ENCODE peak calls at places on chromosomes 16 and 17, in nine cellular contexts. One of them, this sample, is unnamed.

GRCh38 chr17:31416503-31416923 is 25.0 kb downstream of the RAB11FIP4 start:
- DNase-seq in right lobe of liver: no peak
- DNase-seq in mammary epithelial cell: no peak
- DNase-seq in A549: no peak
- DNase-seq in dorsolateral prefrontal cortex: peak
- DNase-seq in RWPE1: no peak
- DNase-seq in body of pancreas: no peak
- DNase-seq in gastrocnemius medialis: no peak
- DNase-seq in heart right ventricle: peak
- DNase-seq in this sample: peak

GRCh38 chr17:77796201-77796860 is 162.2 kb upstream of the TNRC6C start:
- DNase-seq in right lobe of liver: no peak
- DNase-seq in mammary epithelial cell: no peak
- DNase-seq in A549: no peak
- DNase-seq in dorsolateral prefrontal cortex: no peak
- DNase-seq in RWPE1: no peak
- DNase-seq in body of pancreas: no peak
- DNase-seq in gastrocnemius medialis: no peak
- DNase-seq in heart right ventricle: no peak
- DNase-seq in this sample: no peak

GRCh38 chr17:47373002-47373401 is 49.2 kb downstream of the EFCAB13 start:
- DNase-seq in right lobe of liver: no peak
- DNase-seq in mammary epithelial cell: no peak
- DNase-seq in A549: no peak
- DNase-seq in dorsolateral prefrontal cortex: no peak
- DNase-seq in RWPE1: no peak
- DNase-seq in body of pancreas: no peak
- DNase-seq in gastrocnemius medialis: no peak
- DNase-seq in heart right ventricle: no peak
- DNase-seq in this sample: no peak

GRCh38 chr16:23516366-23517137 is 6.3 kb upstream of the GGA2 start:
- DNase-seq in right lobe of liver: no peak
- DNase-seq in mammary epithelial cell: no peak
- DNase-seq in A549: no peak
- DNase-seq in dorsolateral prefrontal cortex: no peak
- DNase-seq in RWPE1: no peak
- DNase-seq in body of pancreas: no peak
- DNase-seq in gastrocnemius medialis: no peak
- DNase-seq in heart right ventricle: no peak
- DNase-seq in this sample: no peak

GRCh38 chr16:28219283-28219682 is 7.5 kb upstream of the XPO6 start:
- DNase-seq in right lobe of liver: no peak
- DNase-seq in mammary epithelial cell: no peak
- DNase-seq in A549: no peak
- DNase-seq in dorsolateral prefrontal cortex: no peak
- DNase-seq in RWPE1: no peak
- DNase-seq in body of pancreas: no peak
- DNase-seq in gastrocnemius medialis: no peak
- DNase-seq in heart right ventricle: no peak
- DNase-seq in this sample: no peak

GRCh38 chr17:49822829-49823228 is 25.0 kb downstream of the TAC4 start:
- DNase-seq in right lobe of liver: no peak
- DNase-seq in mammary epithelial cell: no peak
- DNase-seq in A549: no peak
- DNase-seq in dorsolateral prefrontal cortex: no peak
- DNase-seq in RWPE1: no peak
- DNase-seq in body of pancreas: no peak
- DNase-seq in gastrocnemius medialis: peak
- DNase-seq in heart right ventricle: peak
- DNase-seq in this sample: no peak

GRCh38 chr17:47907932-47908562 is 12.0 kb downstream of the SP2 start:
- DNase-seq in right lobe of liver: no peak
- DNase-seq in mammary epithelial cell: peak
- DNase-seq in A549: no peak
- DNase-seq in dorsolateral prefrontal cortex: no peak
- DNase-seq in RWPE1: no peak
- DNase-seq in body of pancreas: no peak
- DNase-seq in gastrocnemius medialis: peak
- DNase-seq in heart right ventricle: no peak
- DNase-seq in this sample: no peak

GRCh38 chr17:78474631-78475146 is 96.2 kb downstream of the PGS1 start:
- DNase-seq in right lobe of liver: no peak
- DNase-seq in mammary epithelial cell: no peak
- DNase-seq in A549: no peak
- DNase-seq in dorsolateral prefrontal cortex: no peak
- DNase-seq in RWPE1: no peak
- DNase-seq in body of pancreas: no peak
- DNase-seq in gastrocnemius medialis: no peak
- DNase-seq in heart right ventricle: no peak
- DNase-seq in this sample: no peak

GRCh38 chr16:80366023-80366422 is 174.8 kb upstream of the DYNLRB2 start:
- DNase-seq in right lobe of liver: no peak
- DNase-seq in mammary epithelial cell: peak
- DNase-seq in A549: no peak
- DNase-seq in dorsolateral prefrontal cortex: no peak
- DNase-seq in RWPE1: no peak
- DNase-seq in body of pancreas: no peak
- DNase-seq in gastrocnemius medialis: no peak
- DNase-seq in heart right ventricle: no peak
- DNase-seq in this sample: no peak

GRCh38 chr16:85451646-85452363 is 161.3 kb upstream of the GSE1 start:
- DNase-seq in right lobe of liver: no peak
- DNase-seq in mammary epithelial cell: no peak
- DNase-seq in A549: no peak
- DNase-seq in dorsolateral prefrontal cortex: no peak
- DNase-seq in RWPE1: no peak
- DNase-seq in body of pancreas: no peak
- DNase-seq in gastrocnemius medialis: no peak
- DNase-seq in heart right ventricle: no peak
- DNase-seq in this sample: no peak

GRCh38 chr17:82545071-82545462 is 25.5 kb downstream of the FOXK2 start:
- DNase-seq in right lobe of liver: no peak
- DNase-seq in mammary epithelial cell: no peak
- DNase-seq in A549: no peak
- DNase-seq in dorsolateral prefrontal cortex: no peak
- DNase-seq in RWPE1: no peak
- DNase-seq in body of pancreas: no peak
- DNase-seq in gastrocnemius medialis: no peak
- DNase-seq in heart right ventricle: no peak
- DNase-seq in this sample: peak

GRCh38 chr17:5055543-5055942 is 20.3 kb upstream of the SLC52A1 start:
- DNase-seq in right lobe of liver: no peak
- DNase-seq in mammary epithelial cell: no peak
- DNase-seq in A549: no peak
- DNase-seq in dorsolateral prefrontal cortex: no peak
- DNase-seq in RWPE1: no peak
- DNase-seq in body of pancreas: no peak
- DNase-seq in gastrocnemius medialis: no peak
- DNase-seq in heart right ventricle: no peak
- DNase-seq in this sample: no peak
- H3K27ac ChIP-seq in right lobe of liver: no peak
- H3K27ac ChIP-seq in mammary epithelial cell: no peak
- H3K27ac ChIP-seq in A549: no peak
- H3K27ac ChIP-seq in dorsolateral prefrontal cortex: no peak
- H3K27ac ChIP-seq in RWPE1: no peak
- H3K27ac ChIP-seq in body of pancreas: no peak
- H3K27ac ChIP-seq in gastrocnemius medialis: no peak
- H3K27ac ChIP-seq in heart right ventricle: no peak
- H3K27ac ChIP-seq in this sample: no peak

DNA sequence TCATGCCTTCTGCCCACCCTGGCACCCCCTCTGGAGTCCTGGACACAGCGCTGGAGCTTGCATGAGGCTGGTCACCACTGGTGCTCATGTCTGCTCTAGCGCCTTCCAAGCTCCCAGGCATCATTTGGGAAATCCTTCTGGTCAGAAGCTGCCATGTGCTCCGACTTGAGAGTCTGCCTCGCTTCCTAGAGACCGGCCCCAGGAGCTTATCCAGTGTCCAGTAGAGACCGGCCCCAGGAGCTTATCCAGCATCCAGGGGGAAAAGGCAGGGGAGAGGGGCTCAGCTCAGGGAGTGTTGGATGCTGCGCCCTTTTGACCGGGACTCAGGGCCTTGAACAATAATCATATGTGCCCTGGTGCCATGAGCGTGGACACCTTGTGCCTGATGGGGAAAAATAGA is 106.3 kb downstream of the RAP1GAP2 start:
- DNase-seq in right lobe of liver: no peak
- DNase-seq in mammary epithelial cell: no peak
- DNase-seq in A549: no peak
- DNase-seq in dorsolateral prefrontal cortex: no peak
- DNase-seq in RWPE1: no peak
- DNase-seq in body of pancreas: no peak
- DNase-seq in gastrocnemius medialis: no peak
- DNase-seq in heart right ventricle: no peak
- DNase-seq in this sample: no peak
- H3K27ac ChIP-seq in right lobe of liver: no peak
- H3K27ac ChIP-seq in mammary epithelial cell: no peak
- H3K27ac ChIP-seq in A549: no peak
- H3K27ac ChIP-seq in dorsolateral prefrontal cortex: no peak
- H3K27ac ChIP-seq in RWPE1: no peak
- H3K27ac ChIP-seq in body of pancreas: peak
- H3K27ac ChIP-seq in gastrocnemius medialis: no peak
- H3K27ac ChIP-seq in heart right ventricle: no peak
- H3K27ac ChIP-seq in this sample: no peak

DNA sequence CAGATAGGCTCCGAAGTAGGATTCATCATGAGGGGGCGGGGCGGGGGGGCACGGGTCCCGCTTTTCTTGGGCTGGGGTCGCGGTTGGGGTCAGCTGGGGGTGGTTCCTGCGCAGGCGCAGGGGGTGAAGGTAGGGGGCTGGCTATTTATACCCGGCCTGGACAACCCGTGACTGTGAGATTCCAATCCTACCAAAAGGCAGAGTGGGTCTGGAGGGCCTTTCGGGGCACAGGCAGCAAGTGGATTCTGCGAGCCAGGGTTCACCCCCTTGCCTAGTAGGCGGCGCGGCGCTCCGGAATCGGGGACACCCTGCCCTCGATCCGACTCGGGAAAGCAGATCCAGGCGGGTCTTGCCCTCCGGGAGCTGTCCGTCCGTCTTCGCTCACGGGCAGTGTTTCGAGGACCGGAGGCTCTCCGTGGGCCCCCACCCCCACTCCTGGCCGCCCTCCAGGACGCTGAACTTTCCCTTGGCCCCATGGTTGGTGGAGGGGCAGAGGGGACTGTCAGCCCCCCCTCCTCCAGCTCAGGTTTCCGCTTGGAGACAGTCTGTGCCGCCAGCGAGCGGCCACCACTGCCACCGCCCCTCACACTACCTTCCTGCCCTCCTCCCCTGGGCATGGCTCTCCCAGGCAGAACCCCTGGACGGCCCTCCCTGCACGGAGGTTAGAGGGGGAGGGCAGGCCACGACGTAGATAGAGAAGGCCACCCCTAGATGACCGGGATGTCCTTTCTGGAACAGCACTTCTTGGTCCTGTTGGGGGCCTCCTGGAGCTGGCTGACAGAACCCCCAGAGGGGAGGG is 634 bp downstream of the SLC2A4 start:
- DNase-seq in right lobe of liver: peak
- DNase-seq in mammary epithelial cell: no peak
- DNase-seq in A549: no peak
- DNase-seq in dorsolateral prefrontal cortex: no peak
- DNase-seq in RWPE1: no peak
- DNase-seq in body of pancreas: peak
- DNase-seq in gastrocnemius medialis: peak
- DNase-seq in heart right ventricle: peak
- DNase-seq in this sample: no peak
- H3K27ac ChIP-seq in right lobe of liver: peak
- H3K27ac ChIP-seq in mammary epithelial cell: no peak
- H3K27ac ChIP-seq in A549: peak
- H3K27ac ChIP-seq in dorsolateral prefrontal cortex: no peak
- H3K27ac ChIP-seq in RWPE1: peak
- H3K27ac ChIP-seq in body of pancreas: no peak
- H3K27ac ChIP-seq in gastrocnemius medialis: peak
- H3K27ac ChIP-seq in heart right ventricle: peak
- H3K27ac ChIP-seq in this sample: no peak

DNA sequence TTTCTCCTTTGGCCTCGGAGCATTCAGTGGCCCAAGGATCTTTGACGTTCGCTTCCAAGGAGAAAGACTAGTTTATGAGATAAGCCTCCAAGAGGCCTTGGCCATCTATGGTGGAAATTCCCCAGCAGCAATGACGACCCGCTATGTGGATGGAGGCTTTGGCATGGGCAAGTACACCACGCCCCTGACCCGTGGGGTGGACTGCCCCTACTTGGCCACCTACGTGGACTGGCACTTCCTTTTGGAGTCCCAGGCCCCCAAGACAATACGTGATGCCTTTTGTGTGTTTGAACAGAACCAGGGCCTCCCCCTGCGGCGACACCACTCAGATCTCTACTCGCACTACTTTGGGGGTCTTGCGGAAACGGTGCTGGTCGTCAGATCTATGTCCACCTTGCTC is 1.4 kb downstream of the AOC3 start:
- DNase-seq in right lobe of liver: no peak
- DNase-seq in mammary epithelial cell: no peak
- DNase-seq in A549: no peak
- DNase-seq in dorsolateral prefrontal cortex: no peak
- DNase-seq in RWPE1: no peak
- DNase-seq in body of pancreas: no peak
- DNase-seq in gastrocnemius medialis: no peak
- DNase-seq in heart right ventricle: no peak
- DNase-seq in this sample: no peak
- H3K27ac ChIP-seq in right lobe of liver: no peak
- H3K27ac ChIP-seq in mammary epithelial cell: no peak
- H3K27ac ChIP-seq in A549: no peak
- H3K27ac ChIP-seq in dorsolateral prefrontal cortex: no peak
- H3K27ac ChIP-seq in RWPE1: no peak
- H3K27ac ChIP-seq in body of pancreas: no peak
- H3K27ac ChIP-seq in gastrocnemius medialis: peak
- H3K27ac ChIP-seq in heart right ventricle: peak
- H3K27ac ChIP-seq in this sample: no peak

GRCh38 chr16:50273888-50274770 is 7.8 kb downstream of the ADCY7 start:
- DNase-seq in right lobe of liver: no peak
- DNase-seq in mammary epithelial cell: no peak
- DNase-seq in A549: no peak
- DNase-seq in dorsolateral prefrontal cortex: no peak
- DNase-seq in RWPE1: no peak
- DNase-seq in body of pancreas: no peak
- DNase-seq in gastrocnemius medialis: peak
- DNase-seq in heart right ventricle: no peak
- DNase-seq in this sample: no peak
- H3K27ac ChIP-seq in right lobe of liver: peak
- H3K27ac ChIP-seq in mammary epithelial cell: no peak
- H3K27ac ChIP-seq in A549: no peak
- H3K27ac ChIP-seq in dorsolateral prefrontal cortex: peak
- H3K27ac ChIP-seq in RWPE1: no peak
- H3K27ac ChIP-seq in body of pancreas: no peak
- H3K27ac ChIP-seq in gastrocnemius medialis: no peak
- H3K27ac ChIP-seq in heart right ventricle: peak
- H3K27ac ChIP-seq in this sample: peak

GRCh38 chr17:27633312-27634025 is 2.5 kb downstream of the LGALS9 start:
- DNase-seq in right lobe of liver: no peak
- DNase-seq in mammary epithelial cell: no peak
- DNase-seq in A549: no peak
- DNase-seq in dorsolateral prefrontal cortex: no peak
- DNase-seq in RWPE1: no peak
- DNase-seq in body of pancreas: peak
- DNase-seq in gastrocnemius medialis: peak
- DNase-seq in heart right ventricle: no peak
- DNase-seq in this sample: peak
- H3K27ac ChIP-seq in right lobe of liver: no peak
- H3K27ac ChIP-seq in mammary epithelial cell: no peak
- H3K27ac ChIP-seq in A549: peak
- H3K27ac ChIP-seq in dorsolateral prefrontal cortex: no peak
- H3K27ac ChIP-seq in RWPE1: no peak
- H3K27ac ChIP-seq in body of pancreas: peak
- H3K27ac ChIP-seq in gastrocnemius medialis: peak
- H3K27ac ChIP-seq in heart right ventricle: peak
- H3K27ac ChIP-seq in this sample: peak

GRCh38 chr17:74871329-74872076 is 1.3 kb downstream of the FDXR start:
- DNase-seq in right lobe of liver: peak
- DNase-seq in mammary epithelial cell: no peak
- DNase-seq in A549: no peak
- DNase-seq in dorsolateral prefrontal cortex: no peak
- DNase-seq in RWPE1: no peak
- DNase-seq in body of pancreas: no peak
- DNase-seq in gastrocnemius medialis: no peak
- DNase-seq in heart right ventricle: no peak
- DNase-seq in this sample: no peak
- H3K27ac ChIP-seq in right lobe of liver: no peak
- H3K27ac ChIP-seq in mammary epithelial cell: no peak
- H3K27ac ChIP-seq in A549: peak
- H3K27ac ChIP-seq in dorsolateral prefrontal cortex: no peak
- H3K27ac ChIP-seq in RWPE1: peak
- H3K27ac ChIP-seq in body of pancreas: no peak
- H3K27ac ChIP-seq in gastrocnemius medialis: no peak
- H3K27ac ChIP-seq in heart right ventricle: no peak
- H3K27ac ChIP-seq in this sample: no peak